ENCODE peak calls at places on chromosomes 7 and 10, in nine cellular contexts. One of them, this sample, is unnamed.
A peak's percentile ranks its signal among the peaks of the same experiment; 100 is the strongest.

GRCh38 chr7:1856966-1857441 is 186.9 kb downstream of the ELFN1 start:
- DNase-seq in HEK293T: no peak
- DNase-seq in tibial artery: no peak
- DNase-seq in activated naive CD8-positive, alpha-beta T cell treated with anti-CD3 and anti-CD28 coated beads, Interleukin-2, amount 10 ng/mL, durations not matched to agents 7 days and 5 days: peak; percentile 21
- DNase-seq in fibroblast of mammary gland: no peak
- DNase-seq in mucosa of descending colon: no peak
- DNase-seq in SHP77: no peak
- DNase-seq in ELF-1: no peak
- DNase-seq in globus pallidus: no peak
- DNase-seq in this sample: no peak

GRCh38 chr7:121341933-121342332 is 13.1 kb downstream of the WNT16 start:
- DNase-seq in HEK293T: no peak
- DNase-seq in ELF-1: no peak
- DNase-seq in fibroblast of mammary gland: no peak
- DNase-seq in globus pallidus: no peak
- DNase-seq in activated naive CD8-positive, alpha-beta T cell treated with anti-CD3 and anti-CD28 coated beads, Interleukin-2, amount 10 ng/mL, durations not matched to agents 7 days and 5 days: no peak
- DNase-seq in tibial artery: no peak
- DNase-seq in mucosa of descending colon: no peak
- DNase-seq in SHP77: no peak
- DNase-seq in this sample: no peak

GRCh38 chr10:6056411-6057135 is 5.6 kb downstream of the IL2RA start:
- DNase-seq in fibroblast of mammary gland: no peak
- DNase-seq in tibial artery: no peak
- DNase-seq in globus pallidus: no peak
- DNase-seq in ELF-1: peak; percentile 54
- DNase-seq in HEK293T: no peak
- DNase-seq in SHP77: no peak
- DNase-seq in mucosa of descending colon: no peak
- DNase-seq in activated naive CD8-positive, alpha-beta T cell treated with anti-CD3 and anti-CD28 coated beads, Interleukin-2, amount 10 ng/mL, durations not matched to agents 7 days and 5 days: peak; percentile 11
- DNase-seq in this sample: no peak

GRCh38 chr7:4288791-4289190 is 393.3 kb upstream of the FOXK1 start:
- DNase-seq in ELF-1: no peak
- DNase-seq in mucosa of descending colon: no peak
- DNase-seq in activated naive CD8-positive, alpha-beta T cell treated with anti-CD3 and anti-CD28 coated beads, Interleukin-2, amount 10 ng/mL, durations not matched to agents 7 days and 5 days: no peak
- DNase-seq in fibroblast of mammary gland: no peak
- DNase-seq in globus pallidus: peak; percentile 14
- DNase-seq in SHP77: no peak
- DNase-seq in tibial artery: no peak
- DNase-seq in HEK293T: no peak
- DNase-seq in this sample: no peak

GRCh38 chr7:47579458-47579857 is 2.5 kb downstream of the TNS3 start:
- DNase-seq in fibroblast of mammary gland: no peak
- DNase-seq in HEK293T: no peak
- DNase-seq in globus pallidus: no peak
- DNase-seq in SHP77: no peak
- DNase-seq in ELF-1: no peak
- DNase-seq in mucosa of descending colon: no peak
- DNase-seq in activated naive CD8-positive, alpha-beta T cell treated with anti-CD3 and anti-CD28 coated beads, Interleukin-2, amount 10 ng/mL, durations not matched to agents 7 days and 5 days: no peak
- DNase-seq in tibial artery: no peak
- DNase-seq in this sample: no peak

GRCh38 chr10:124160176-124160575 is 66.8 kb upstream of the CHST15 start:
- DNase-seq in fibroblast of mammary gland: no peak
- DNase-seq in SHP77: no peak
- DNase-seq in tibial artery: no peak
- DNase-seq in mucosa of descending colon: no peak
- DNase-seq in HEK293T: no peak
- DNase-seq in ELF-1: no peak
- DNase-seq in globus pallidus: no peak
- DNase-seq in activated naive CD8-positive, alpha-beta T cell treated with anti-CD3 and anti-CD28 coated beads, Interleukin-2, amount 10 ng/mL, durations not matched to agents 7 days and 5 days: no peak
- DNase-seq in this sample: no peak

GRCh38 chr7:139946539-139946938 is 116.2 kb downstream of the PARP12 start:
- DNase-seq in globus pallidus: no peak
- DNase-seq in mucosa of descending colon: no peak
- DNase-seq in fibroblast of mammary gland: no peak
- DNase-seq in SHP77: no peak
- DNase-seq in HEK293T: no peak
- DNase-seq in tibial artery: no peak
- DNase-seq in activated naive CD8-positive, alpha-beta T cell treated with anti-CD3 and anti-CD28 coated beads, Interleukin-2, amount 10 ng/mL, durations not matched to agents 7 days and 5 days: no peak
- DNase-seq in ELF-1: no peak
- DNase-seq in this sample: no peak

GRCh38 chr7:55550010-55550409 is 22.3 kb downstream of the VOPP1 start:
- DNase-seq in ELF-1: no peak
- DNase-seq in activated naive CD8-positive, alpha-beta T cell treated with anti-CD3 and anti-CD28 coated beads, Interleukin-2, amount 10 ng/mL, durations not matched to agents 7 days and 5 days: no peak
- DNase-seq in globus pallidus: no peak
- DNase-seq in tibial artery: no peak
- DNase-seq in SHP77: peak; percentile 60
- DNase-seq in HEK293T: no peak
- DNase-seq in fibroblast of mammary gland: no peak
- DNase-seq in mucosa of descending colon: peak; percentile 92
- DNase-seq in this sample: no peak

GRCh38 chr7:34133356-34133982 is 228.1 kb downstream of the BMPER start:
- DNase-seq in HEK293T: no peak
- DNase-seq in activated naive CD8-positive, alpha-beta T cell treated with anti-CD3 and anti-CD28 coated beads, Interleukin-2, amount 10 ng/mL, durations not matched to agents 7 days and 5 days: no peak
- DNase-seq in mucosa of descending colon: no peak
- DNase-seq in ELF-1: no peak
- DNase-seq in SHP77: no peak
- DNase-seq in fibroblast of mammary gland: peak; percentile 91
- DNase-seq in globus pallidus: no peak
- DNase-seq in tibial artery: no peak
- DNase-seq in this sample: no peak

GRCh38 chr7:89607797-89608196 is 546.5 kb upstream of the STEAP1 start:
- DNase-seq in activated naive CD8-positive, alpha-beta T cell treated with anti-CD3 and anti-CD28 coated beads, Interleukin-2, amount 10 ng/mL, durations not matched to agents 7 days and 5 days: peak; percentile 38
- DNase-seq in globus pallidus: no peak
- DNase-seq in HEK293T: no peak
- DNase-seq in fibroblast of mammary gland: no peak
- DNase-seq in SHP77: no peak
- DNase-seq in ELF-1: no peak
- DNase-seq in mucosa of descending colon: no peak
- DNase-seq in tibial artery: no peak
- DNase-seq in this sample: no peak

GRCh38 chr10:117441812-117442443 is 66.7 kb upstream of the PDZD8 start:
- DNase-seq in mucosa of descending colon: no peak
- DNase-seq in SHP77: no peak
- DNase-seq in globus pallidus: peak; percentile 16
- DNase-seq in fibroblast of mammary gland: peak; percentile 94
- DNase-seq in activated naive CD8-positive, alpha-beta T cell treated with anti-CD3 and anti-CD28 coated beads, Interleukin-2, amount 10 ng/mL, durations not matched to agents 7 days and 5 days: no peak
- DNase-seq in ELF-1: no peak
- DNase-seq in tibial artery: peak; percentile 37
- DNase-seq in HEK293T: no peak
- DNase-seq in this sample: no peak

GRCh38 chr7:159050703-159051102 is 94.0 kb downstream of the VIPR2 start:
- DNase-seq in mucosa of descending colon: no peak
- DNase-seq in SHP77: no peak
- DNase-seq in HEK293T: no peak
- DNase-seq in ELF-1: no peak
- DNase-seq in globus pallidus: no peak
- DNase-seq in tibial artery: no peak
- DNase-seq in fibroblast of mammary gland: no peak
- DNase-seq in activated naive CD8-positive, alpha-beta T cell treated with anti-CD3 and anti-CD28 coated beads, Interleukin-2, amount 10 ng/mL, durations not matched to agents 7 days and 5 days: no peak
- DNase-seq in this sample: no peak

GRCh38 chr10:123021517-123021916 is 12.7 kb downstream of the ACADSB start:
- DNase-seq in SHP77: no peak
- DNase-seq in HEK293T: no peak
- DNase-seq in activated naive CD8-positive, alpha-beta T cell treated with anti-CD3 and anti-CD28 coated beads, Interleukin-2, amount 10 ng/mL, durations not matched to agents 7 days and 5 days: no peak
- DNase-seq in fibroblast of mammary gland: peak; percentile 22
- DNase-seq in tibial artery: no peak
- DNase-seq in ELF-1: no peak
- DNase-seq in globus pallidus: no peak
- DNase-seq in mucosa of descending colon: peak; percentile 20
- DNase-seq in this sample: no peak

GRCh38 chr7:102450242-102450641 is 14.4 kb downstream of the ALKBH4 start:
- DNase-seq in ELF-1: no peak
- DNase-seq in activated naive CD8-positive, alpha-beta T cell treated with anti-CD3 and anti-CD28 coated beads, Interleukin-2, amount 10 ng/mL, durations not matched to agents 7 days and 5 days: no peak
- DNase-seq in fibroblast of mammary gland: no peak
- DNase-seq in mucosa of descending colon: no peak
- DNase-seq in globus pallidus: no peak
- DNase-seq in SHP77: no peak
- DNase-seq in tibial artery: no peak
- DNase-seq in HEK293T: no peak
- DNase-seq in this sample: peak; percentile 92

GRCh38 chr7:148337995-148338747 is 252.4 kb upstream of the C7orf33 start:
- DNase-seq in HEK293T: no peak
- DNase-seq in SHP77: no peak
- DNase-seq in fibroblast of mammary gland: no peak
- DNase-seq in activated naive CD8-positive, alpha-beta T cell treated with anti-CD3 and anti-CD28 coated beads, Interleukin-2, amount 10 ng/mL, durations not matched to agents 7 days and 5 days: no peak
- DNase-seq in mucosa of descending colon: no peak
- DNase-seq in globus pallidus: no peak
- DNase-seq in ELF-1: no peak
- DNase-seq in tibial artery: no peak
- DNase-seq in this sample: no peak

GRCh38 chr10:2885956-2886296 is 181.4 kb upstream of the PFKP start:
- DNase-seq in globus pallidus: no peak
- DNase-seq in SHP77: no peak
- DNase-seq in mucosa of descending colon: no peak
- DNase-seq in fibroblast of mammary gland: no peak
- DNase-seq in HEK293T: no peak
- DNase-seq in activated naive CD8-positive, alpha-beta T cell treated with anti-CD3 and anti-CD28 coated beads, Interleukin-2, amount 10 ng/mL, durations not matched to agents 7 days and 5 days: no peak
- DNase-seq in tibial artery: no peak
- DNase-seq in ELF-1: no peak
- DNase-seq in this sample: no peak

GRCh38 chr7:30278849-30279505 is 5.4 kb upstream of the ZNRF2 start:
- DNase-seq in SHP77: no peak
- DNase-seq in ELF-1: no peak
- DNase-seq in globus pallidus: no peak
- DNase-seq in fibroblast of mammary gland: no peak
- DNase-seq in mucosa of descending colon: no peak
- DNase-seq in HEK293T: no peak
- DNase-seq in tibial artery: no peak
- DNase-seq in activated naive CD8-positive, alpha-beta T cell treated with anti-CD3 and anti-CD28 coated beads, Interleukin-2, amount 10 ng/mL, durations not matched to agents 7 days and 5 days: no peak
- DNase-seq in this sample: no peak

GRCh38 chr10:44911081-44911540 is at the start of gene TMEM72:
- DNase-seq in activated naive CD8-positive, alpha-beta T cell treated with anti-CD3 and anti-CD28 coated beads, Interleukin-2, amount 10 ng/mL, durations not matched to agents 7 days and 5 days: no peak
- DNase-seq in tibial artery: no peak
- DNase-seq in globus pallidus: no peak
- DNase-seq in HEK293T: peak; percentile 68
- DNase-seq in fibroblast of mammary gland: no peak
- DNase-seq in ELF-1: peak; percentile 93
- DNase-seq in SHP77: no peak
- DNase-seq in mucosa of descending colon: peak; percentile 75
- DNase-seq in this sample: no peak

GRCh38 chr10:61835069-61835908 is 66.2 kb upstream of the ARID5B start:
- DNase-seq in mucosa of descending colon: peak; percentile 68
- DNase-seq in HEK293T: peak; percentile 55
- DNase-seq in ELF-1: peak; percentile 35
- DNase-seq in tibial artery: no peak
- DNase-seq in activated naive CD8-positive, alpha-beta T cell treated with anti-CD3 and anti-CD28 coated beads, Interleukin-2, amount 10 ng/mL, durations not matched to agents 7 days and 5 days: no peak
- DNase-seq in SHP77: no peak
- DNase-seq in globus pallidus: no peak
- DNase-seq in fibroblast of mammary gland: peak; percentile 87
- DNase-seq in this sample: peak; percentile 68

GRCh38 chr10:75395955-75396860 is 5.4 kb downstream of the ZNF503 start:
- DNase-seq in globus pallidus: no peak
- DNase-seq in ELF-1: peak; percentile 64
- DNase-seq in tibial artery: no peak
- DNase-seq in fibroblast of mammary gland: peak; percentile 19
- DNase-seq in SHP77: no peak
- DNase-seq in HEK293T: no peak
- DNase-seq in activated naive CD8-positive, alpha-beta T cell treated with anti-CD3 and anti-CD28 coated beads, Interleukin-2, amount 10 ng/mL, durations not matched to agents 7 days and 5 days: peak; percentile 33
- DNase-seq in mucosa of descending colon: peak; percentile 40
- DNase-seq in this sample: no peak

GRCh38 chr10:5913736-5914135 is 23.7 kb downstream of the FBH1 start:
- DNase-seq in fibroblast of mammary gland: no peak
- DNase-seq in globus pallidus: no peak
- DNase-seq in tibial artery: no peak
- DNase-seq in ELF-1: no peak
- DNase-seq in activated naive CD8-positive, alpha-beta T cell treated with anti-CD3 and anti-CD28 coated beads, Interleukin-2, amount 10 ng/mL, durations not matched to agents 7 days and 5 days: no peak
- DNase-seq in HEK293T: no peak
- DNase-seq in SHP77: no peak
- DNase-seq in mucosa of descending colon: no peak
- DNase-seq in this sample: no peak

GRCh38 chr10:46084321-46085165 is 38.5 kb upstream of the MSMB start:
- DNase-seq in activated naive CD8-positive, alpha-beta T cell treated with anti-CD3 and anti-CD28 coated beads, Interleukin-2, amount 10 ng/mL, durations not matched to agents 7 days and 5 days: no peak
- DNase-seq in ELF-1: no peak
- DNase-seq in fibroblast of mammary gland: no peak
- DNase-seq in SHP77: no peak
- DNase-seq in globus pallidus: no peak
- DNase-seq in tibial artery: no peak
- DNase-seq in HEK293T: no peak
- DNase-seq in mucosa of descending colon: no peak
- DNase-seq in this sample: no peak

GRCh38 chr7:113256883-113257531 is 138.7 kb upstream of the SMIM30 start:
- DNase-seq in globus pallidus: no peak
- DNase-seq in fibroblast of mammary gland: no peak
- DNase-seq in SHP77: no peak
- DNase-seq in activated naive CD8-positive, alpha-beta T cell treated with anti-CD3 and anti-CD28 coated beads, Interleukin-2, amount 10 ng/mL, durations not matched to agents 7 days and 5 days: no peak
- DNase-seq in tibial artery: no peak
- DNase-seq in ELF-1: no peak
- DNase-seq in HEK293T: no peak
- DNase-seq in mucosa of descending colon: no peak
- DNase-seq in this sample: no peak

GRCh38 chr7:79376297-79377025 is 77.0 kb downstream of the MAGI2 start:
- DNase-seq in activated naive CD8-positive, alpha-beta T cell treated with anti-CD3 and anti-CD28 coated beads, Interleukin-2, amount 10 ng/mL, durations not matched to agents 7 days and 5 days: no peak
- DNase-seq in tibial artery: no peak
- DNase-seq in fibroblast of mammary gland: peak; percentile 6
- DNase-seq in SHP77: no peak
- DNase-seq in mucosa of descending colon: no peak
- DNase-seq in ELF-1: no peak
- DNase-seq in HEK293T: no peak
- DNase-seq in globus pallidus: no peak
- DNase-seq in this sample: no peak

GRCh38 chr10:11600280-11600679 is 11.2 kb downstream of the USP6NL start:
- DNase-seq in fibroblast of mammary gland: no peak
- DNase-seq in HEK293T: no peak
- DNase-seq in SHP77: no peak
- DNase-seq in globus pallidus: no peak
- DNase-seq in tibial artery: no peak
- DNase-seq in ELF-1: no peak
- DNase-seq in activated naive CD8-positive, alpha-beta T cell treated with anti-CD3 and anti-CD28 coated beads, Interleukin-2, amount 10 ng/mL, durations not matched to agents 7 days and 5 days: no peak
- DNase-seq in mucosa of descending colon: no peak
- DNase-seq in this sample: no peak

GRCh38 chr7:32496052-32496813 is 944 bp downstream of the AVL9 start:
- DNase-seq in ELF-1: no peak
- DNase-seq in tibial artery: no peak
- DNase-seq in SHP77: peak; percentile 10
- DNase-seq in fibroblast of mammary gland: no peak
- DNase-seq in HEK293T: no peak
- DNase-seq in mucosa of descending colon: peak; percentile 15
- DNase-seq in globus pallidus: peak; percentile 2
- DNase-seq in activated naive CD8-positive, alpha-beta T cell treated with anti-CD3 and anti-CD28 coated beads, Interleukin-2, amount 10 ng/mL, durations not matched to agents 7 days and 5 days: no peak
- DNase-seq in this sample: no peak